ENCODE peak calls at places on chromosomes 12 and 14, in eight cellular contexts. One of them, this sample, is unnamed. For H3K4me1 and H3K36me3, the result is how much of the 10 kb centered on the place peaks cover.

GRCh38 chr12:27012239-27012981 is 1.8 kb downstream of the TM7SF3 start:
- DNase-seq in heart left ventricle: no peak
- DNase-seq in upper lobe of right lung: peak
- DNase-seq in right atrium auricular region: no peak
- DNase-seq in left ventricle myocardium inferior: no peak
- DNase-seq in psoas muscle: no peak
- DNase-seq in IMR-90: no peak
- DNase-seq in Peyer's patch: no peak
- DNase-seq in this sample: no peak

GRCh38 chr12:107079172-107080011 is 14.0 kb downstream of the CRY1 start:
- DNase-seq in Peyer's patch: no peak
- DNase-seq in upper lobe of right lung: no peak
- DNase-seq in IMR-90: peak
- DNase-seq in heart left ventricle: no peak
- DNase-seq in psoas muscle: no peak
- DNase-seq in left ventricle myocardium inferior: no peak
- DNase-seq in right atrium auricular region: no peak
- DNase-seq in this sample: no peak

GRCh38 chr12:46609281-46609623 is 216.5 kb downstream of the SLC38A4 start:
- DNase-seq in IMR-90: no peak
- DNase-seq in Peyer's patch: no peak
- DNase-seq in right atrium auricular region: no peak
- DNase-seq in left ventricle myocardium inferior: no peak
- DNase-seq in psoas muscle: no peak
- DNase-seq in heart left ventricle: no peak
- DNase-seq in upper lobe of right lung: no peak
- DNase-seq in this sample: no peak

GRCh38 chr14:93969082-93969828 is 7.1 kb downstream of the ASB2 start:
- DNase-seq in psoas muscle: peak
- DNase-seq in left ventricle myocardium inferior: peak
- DNase-seq in IMR-90: no peak
- DNase-seq in upper lobe of right lung: no peak
- DNase-seq in right atrium auricular region: no peak
- DNase-seq in heart left ventricle: peak
- DNase-seq in Peyer's patch: peak
- DNase-seq in this sample: no peak

GRCh38 chr12:52522346-52523011 is 2.3 kb upstream of the KRT5 start:
- DNase-seq in left ventricle myocardium inferior: no peak
- DNase-seq in upper lobe of right lung: no peak
- DNase-seq in right atrium auricular region: peak
- DNase-seq in Peyer's patch: peak
- DNase-seq in heart left ventricle: no peak
- DNase-seq in psoas muscle: no peak
- DNase-seq in IMR-90: no peak
- DNase-seq in this sample: no peak

GRCh38 chr14:64709126-64709525 is 4.9 kb downstream of the PLEKHG3 start:
- DNase-seq in Peyer's patch: no peak
- DNase-seq in IMR-90: no peak
- DNase-seq in psoas muscle: no peak
- DNase-seq in heart left ventricle: no peak
- DNase-seq in upper lobe of right lung: no peak
- DNase-seq in left ventricle myocardium inferior: no peak
- DNase-seq in right atrium auricular region: no peak
- DNase-seq in this sample: peak

GRCh38 chr14:23172572-23172971 is 10.9 kb downstream of the SLC7A8 start:
- DNase-seq in IMR-90: no peak
- DNase-seq in psoas muscle: no peak
- DNase-seq in upper lobe of right lung: no peak
- DNase-seq in heart left ventricle: no peak
- DNase-seq in left ventricle myocardium inferior: no peak
- DNase-seq in Peyer's patch: no peak
- DNase-seq in right atrium auricular region: no peak
- DNase-seq in this sample: no peak

GRCh38 chr12:5039815-5040214 is 3.9 kb upstream of the KCNA5 start:
- DNase-seq in upper lobe of right lung: no peak
- DNase-seq in IMR-90: no peak
- DNase-seq in Peyer's patch: no peak
- DNase-seq in right atrium auricular region: no peak
- DNase-seq in psoas muscle: no peak
- DNase-seq in heart left ventricle: no peak
- DNase-seq in left ventricle myocardium inferior: no peak
- DNase-seq in this sample: no peak

GRCh38 chr14:63524537-63525155 is 18.5 kb downstream of the PPP2R5E start:
- DNase-seq in heart left ventricle: no peak
- DNase-seq in IMR-90: no peak
- DNase-seq in right atrium auricular region: no peak
- DNase-seq in left ventricle myocardium inferior: no peak
- DNase-seq in psoas muscle: no peak
- DNase-seq in Peyer's patch: peak
- DNase-seq in upper lobe of right lung: no peak
- DNase-seq in this sample: no peak

GRCh38 chr12:67671892-67672291 is 23.3 kb downstream of the DYRK2 start:
- DNase-seq in IMR-90: no peak
- DNase-seq in psoas muscle: no peak
- DNase-seq in heart left ventricle: no peak
- DNase-seq in right atrium auricular region: no peak
- DNase-seq in Peyer's patch: no peak
- DNase-seq in upper lobe of right lung: no peak
- DNase-seq in left ventricle myocardium inferior: no peak
- DNase-seq in this sample: no peak

GRCh38 chr14:53620325-53620716 is 336.3 kb downstream of the BMP4 start:
- DNase-seq in left ventricle myocardium inferior: no peak
- DNase-seq in right atrium auricular region: no peak
- DNase-seq in upper lobe of right lung: no peak
- DNase-seq in psoas muscle: no peak
- DNase-seq in IMR-90: peak
- DNase-seq in heart left ventricle: no peak
- DNase-seq in Peyer's patch: no peak
- DNase-seq in this sample: no peak

GRCh38 chr14:81400852-81401251 is 728 bp upstream of the STON2 start:
- DNase-seq in left ventricle myocardium inferior: no peak
- DNase-seq in upper lobe of right lung: no peak
- DNase-seq in right atrium auricular region: peak
- DNase-seq in heart left ventricle: no peak
- DNase-seq in Peyer's patch: no peak
- DNase-seq in IMR-90: peak
- DNase-seq in psoas muscle: peak
- DNase-seq in this sample: peak

GRCh38 chr14:20112321-20112720 is 1.8 kb downstream of the OR4K17 start:
- DNase-seq in right atrium auricular region: no peak
- DNase-seq in left ventricle myocardium inferior: no peak
- DNase-seq in psoas muscle: no peak
- DNase-seq in IMR-90: no peak
- DNase-seq in heart left ventricle: no peak
- DNase-seq in Peyer's patch: no peak
- DNase-seq in upper lobe of right lung: no peak
- DNase-seq in this sample: no peak

GRCh38 chr12:29763301-29763683 is 20.4 kb downstream of the TMTC1 start:
- DNase-seq in psoas muscle: no peak
- DNase-seq in Peyer's patch: no peak
- DNase-seq in right atrium auricular region: no peak
- DNase-seq in IMR-90: no peak
- DNase-seq in left ventricle myocardium inferior: no peak
- DNase-seq in upper lobe of right lung: no peak
- DNase-seq in heart left ventricle: no peak
- DNase-seq in this sample: no peak

GRCh38 chr12:124347805-124348658 is 53.1 kb downstream of the RFLNA start:
- DNase-seq in IMR-90: no peak
- DNase-seq in right atrium auricular region: no peak
- DNase-seq in Peyer's patch: no peak
- DNase-seq in left ventricle myocardium inferior: no peak
- DNase-seq in upper lobe of right lung: no peak
- DNase-seq in heart left ventricle: no peak
- DNase-seq in psoas muscle: no peak
- DNase-seq in this sample: no peak

GRCh38 chr12:87806310-87806709 is 222.9 kb downstream of the C12orf50 start:
- DNase-seq in left ventricle myocardium inferior: no peak
- DNase-seq in Peyer's patch: no peak
- DNase-seq in right atrium auricular region: no peak
- DNase-seq in heart left ventricle: no peak
- DNase-seq in IMR-90: no peak
- DNase-seq in upper lobe of right lung: no peak
- DNase-seq in psoas muscle: no peak
- DNase-seq in this sample: no peak

GRCh38 chr14:74616996-74617700 is 5.1 kb upstream of the LTBP2 start:
- DNase-seq in psoas muscle: peak
- DNase-seq in Peyer's patch: no peak
- DNase-seq in left ventricle myocardium inferior: no peak
- DNase-seq in heart left ventricle: no peak
- DNase-seq in right atrium auricular region: no peak
- DNase-seq in upper lobe of right lung: no peak
- DNase-seq in IMR-90: no peak
- DNase-seq in this sample: no peak

GRCh38 chr12:37672655-37673260 is 643.8 kb upstream of the ALG10B start:
- DNase-seq in upper lobe of right lung: no peak
- DNase-seq in IMR-90: no peak
- DNase-seq in heart left ventricle: no peak
- DNase-seq in psoas muscle: no peak
- DNase-seq in right atrium auricular region: no peak
- DNase-seq in left ventricle myocardium inferior: no peak
- DNase-seq in Peyer's patch: no peak
- DNase-seq in this sample: no peak

GRCh38 chr12:132055535-132056096 is 88.5 kb downstream of the DDX51 start:
- DNase-seq in left ventricle myocardium inferior: no peak
- DNase-seq in heart left ventricle: no peak
- DNase-seq in psoas muscle: no peak
- DNase-seq in right atrium auricular region: no peak
- DNase-seq in upper lobe of right lung: no peak
- DNase-seq in Peyer's patch: no peak
- DNase-seq in IMR-90: no peak
- DNase-seq in this sample: no peak

GRCh38 chr14:33938131-33938949 is 12.5 kb downstream of the EGLN3 start:
- DNase-seq in Peyer's patch: no peak
- DNase-seq in psoas muscle: peak
- DNase-seq in upper lobe of right lung: no peak
- DNase-seq in left ventricle myocardium inferior: peak
- DNase-seq in heart left ventricle: peak
- DNase-seq in IMR-90: no peak
- DNase-seq in right atrium auricular region: peak
- DNase-seq in this sample: peak

GRCh38 chr14:52150162-52150561 is 81.3 kb upstream of the NID2 start:
- DNase-seq in Peyer's patch: no peak
- DNase-seq in IMR-90: no peak
- DNase-seq in heart left ventricle: no peak
- DNase-seq in psoas muscle: no peak
- DNase-seq in upper lobe of right lung: no peak
- DNase-seq in left ventricle myocardium inferior: no peak
- DNase-seq in right atrium auricular region: no peak
- DNase-seq in this sample: no peak

GRCh38 chr12:46266869-46267617 is 1.8 kb downstream of the SLC38A1 start:
- DNase-seq in upper lobe of right lung: peak
- DNase-seq in right atrium auricular region: no peak
- DNase-seq in psoas muscle: peak
- DNase-seq in left ventricle myocardium inferior: peak
- DNase-seq in IMR-90: peak
- DNase-seq in Peyer's patch: peak
- DNase-seq in heart left ventricle: peak
- DNase-seq in this sample: peak

GRCh38 chr12:65637774-65638173 is 186.5 kb upstream of the HMGA2 start:
- DNase-seq in Peyer's patch: no peak
- DNase-seq in upper lobe of right lung: no peak
- DNase-seq in psoas muscle: no peak
- DNase-seq in left ventricle myocardium inferior: no peak
- DNase-seq in right atrium auricular region: no peak
- DNase-seq in heart left ventricle: no peak
- DNase-seq in IMR-90: peak
- DNase-seq in this sample: no peak

GRCh38 chr14:29928342-29928640 is 644 bp upstream of the PRKD1 start:
- DNase-seq in heart left ventricle: no peak
- DNase-seq in upper lobe of right lung: no peak
- DNase-seq in psoas muscle: no peak
- DNase-seq in IMR-90: no peak
- DNase-seq in right atrium auricular region: no peak
- DNase-seq in left ventricle myocardium inferior: no peak
- DNase-seq in Peyer's patch: no peak
- DNase-seq in this sample: no peak
- H3K4me3 ChIP-seq in heart left ventricle: no peak
- H3K4me3 ChIP-seq in upper lobe of right lung: peak
- H3K4me3 ChIP-seq in psoas muscle: peak
- H3K4me3 ChIP-seq in IMR-90: peak
- H3K4me3 ChIP-seq in right atrium auricular region: peak
- H3K4me3 ChIP-seq in left ventricle myocardium inferior: peak
- H3K4me3 ChIP-seq in Peyer's patch: no peak
- H3K4me3 ChIP-seq in this sample: no peak

GRCh38 chr14:69620211-69620611 is 8.8 kb downstream of the SUSD6 start:
- DNase-seq in upper lobe of right lung: no peak
- DNase-seq in IMR-90: no peak
- DNase-seq in Peyer's patch: no peak
- DNase-seq in heart left ventricle: no peak
- DNase-seq in left ventricle myocardium inferior: no peak
- DNase-seq in psoas muscle: no peak
- DNase-seq in right atrium auricular region: no peak
- DNase-seq in this sample: no peak
- H3K4me1 ChIP-seq in upper lobe of right lung: half or more
- H3K4me1 ChIP-seq in IMR-90: under half
- H3K4me1 ChIP-seq in Peyer's patch: half or more
- H3K4me1 ChIP-seq in heart left ventricle: half or more
- H3K4me1 ChIP-seq in left ventricle myocardium inferior: half or more
- H3K4me1 ChIP-seq in psoas muscle: half or more
- H3K4me1 ChIP-seq in right atrium auricular region: half or more
- H3K4me1 ChIP-seq in this sample: under half

DNA sequence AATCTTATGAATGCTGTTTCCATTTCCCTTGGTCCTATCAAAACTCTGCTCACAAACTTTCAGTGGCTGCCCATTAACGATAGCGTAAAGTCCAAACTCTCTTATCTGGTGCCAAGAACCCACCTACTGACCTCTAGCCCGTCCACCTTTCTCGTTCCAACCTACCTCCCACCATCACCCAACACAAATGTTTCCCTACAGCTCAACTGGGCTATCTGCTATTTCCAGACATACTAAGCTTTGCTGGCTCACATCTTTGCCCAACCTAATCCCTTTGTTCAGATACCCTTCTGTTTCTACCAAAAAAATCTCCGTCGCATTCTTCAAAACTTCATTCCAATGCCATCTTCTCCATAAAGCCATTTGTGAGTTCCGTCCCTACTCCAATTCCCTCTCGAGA is 7.6 kb upstream of the NOP2 start:
- DNase-seq in left ventricle myocardium inferior: no peak
- DNase-seq in IMR-90: no peak
- DNase-seq in heart left ventricle: no peak
- DNase-seq in Peyer's patch: no peak
- DNase-seq in upper lobe of right lung: no peak
- DNase-seq in psoas muscle: no peak
- DNase-seq in right atrium auricular region: no peak
- DNase-seq in this sample: no peak
- H3K36me3 ChIP-seq in left ventricle myocardium inferior: half or more
- H3K36me3 ChIP-seq in IMR-90: half or more
- H3K36me3 ChIP-seq in heart left ventricle: half or more
- H3K36me3 ChIP-seq in Peyer's patch: under half
- H3K36me3 ChIP-seq in upper lobe of right lung: half or more
- H3K36me3 ChIP-seq in psoas muscle: half or more
- H3K36me3 ChIP-seq in right atrium auricular region: half or more
- H3K36me3 ChIP-seq in this sample: half or more

DNA sequence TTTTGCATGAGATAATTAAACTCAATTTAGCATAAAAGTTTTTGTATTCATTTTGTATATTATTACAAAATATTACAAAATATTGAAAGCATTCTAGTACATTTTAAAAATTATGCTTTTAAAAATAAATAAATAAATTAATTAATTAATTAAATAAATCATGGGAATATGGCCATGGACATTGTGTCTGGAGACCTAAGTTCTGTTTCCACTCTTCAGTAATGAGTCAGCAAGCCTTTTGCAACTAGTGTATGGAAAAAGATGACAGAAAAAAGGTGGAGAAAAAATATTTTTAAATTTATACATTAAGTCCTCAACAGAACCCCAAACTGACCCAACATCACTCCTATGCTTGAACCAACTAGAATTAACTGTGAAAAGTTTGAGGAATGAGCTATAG is 1187.5 kb upstream of the USP15 start:
- DNase-seq in Peyer's patch: no peak
- DNase-seq in IMR-90: no peak
- DNase-seq in right atrium auricular region: no peak
- DNase-seq in upper lobe of right lung: no peak
- DNase-seq in left ventricle myocardium inferior: no peak
- DNase-seq in psoas muscle: no peak
- DNase-seq in heart left ventricle: no peak
- DNase-seq in this sample: no peak
- H3K4me3 ChIP-seq in Peyer's patch: no peak
- H3K4me3 ChIP-seq in IMR-90: no peak
- H3K4me3 ChIP-seq in right atrium auricular region: no peak
- H3K4me3 ChIP-seq in upper lobe of right lung: no peak
- H3K4me3 ChIP-seq in left ventricle myocardium inferior: no peak
- H3K4me3 ChIP-seq in psoas muscle: no peak
- H3K4me3 ChIP-seq in heart left ventricle: no peak
- H3K4me3 ChIP-seq in this sample: no peak